ENCODE peak calls at places on chromosome 22, in four cellular contexts. N is suprapubic skin, Q is RWPE1, T is AG10803. J is an unnamed sample.

GRCh38 chr22:33013531-33014162 is 44.5 kb downstream of the SYN3 start:
- DNase-seq in N (no peak), Q (no peak), T (no peak), J (no peak)

GRCh38 chr22:29715240-29715639 is 4.6 kb upstream of the CABP7 start:
- DNase-seq in N (no peak), Q (no peak), T (no peak), J (no peak)

GRCh38 chr22:31588970-31589675 is 72.9 kb downstream of the PISD start:
- DNase-seq in N (peak; percentile 60), Q (no peak), T (no peak), J (no peak)

GRCh38 chr22:30234786-30235470 is 11.6 kb downstream of the LIF start:
- DNase-seq in N (no peak), Q (no peak), T (peak; percentile 83), J (peak; percentile 23)

GRCh38 chr22:38309614-38310517 is 7.4 kb downstream of the CSNK1E start:
- DNase-seq in N (no peak), Q (no peak), T (peak; percentile 43), J (no peak)

GRCh38 chr22:17368727-17369552 is at the start of gene CECR2:
- DNase-seq in N (peak; percentile 74), Q (no peak), T (no peak), J (no peak)

GRCh38 chr22:50176850-50177536 is 6.5 kb downstream of the PANX2 start:
- DNase-seq in N (no peak), Q (no peak), T (no peak), J (no peak)

GRCh38 chr22:42780070-42780540 is 59.4 kb upstream of the A4GALT start:
- DNase-seq in N (no peak), Q (peak; percentile 42), T (peak; percentile 97), J (peak; percentile 93)

GRCh38 chr22:36334838-36335603 is 52.7 kb downstream of the MYH9 start:
- DNase-seq in N (no peak), Q (no peak), T (peak; percentile 85), J (peak; percentile 81)

J was measured in HFFc6.